ENCODE peak calls at places on chromosomes 12 and 14, in eight cellular contexts. U, C, Z, P, T, J, M and G are unnamed samples.
A peak's percentile ranks its signal among the peaks of the same experiment; 100 is the strongest.

GRCh38 chr14:65879218-65880009 is 466.9 kb downstream of the FUT8 start:
- DNase-seq in U (no peak), C (no peak), Z (no peak), P (no peak), T (peak; percentile 35), J (peak; percentile 3), M (peak; percentile 16), G (no peak)

GRCh38 chr14:34843011-34843554 is 32.1 kb downstream of the BAZ1A start:
- DNase-seq in U (no peak), C (no peak), Z (peak; percentile 36), P (peak; percentile 37), T (peak; percentile 43), J (peak; percentile 13), M (peak; percentile 67), G (no peak)

GRCh38 chr12:26251600-26251999 is 56.2 kb downstream of the SSPN start:
- DNase-seq in U (no peak), C (no peak), Z (no peak), P (no peak), T (no peak), J (no peak), M (no peak), G (no peak)

GRCh38 chr14:69652942-69653680 is 41.7 kb downstream of the SUSD6 start:
- DNase-seq in U (no peak), C (no peak), Z (peak; percentile 54), P (no peak), T (no peak), J (no peak), M (no peak), G (no peak)

GRCh38 chr12:13591488-13591887 is 389.9 kb downstream of the GRIN2B start:
- DNase-seq in U (no peak), C (no peak), Z (no peak), P (no peak), T (no peak), J (no peak), M (no peak), G (no peak)

GRCh38 chr12:99611117-99611516 is 36.4 kb upstream of the GARIN6 start:
- DNase-seq in U (no peak), C (no peak), Z (no peak), P (no peak), T (no peak), J (no peak), M (peak; percentile 70), G (no peak)

GRCh38 chr12:69388371-69388770 is 28.8 kb downstream of the YEATS4 start:
- DNase-seq in U (no peak), C (no peak), Z (no peak), P (peak; percentile 34), T (no peak), J (peak; percentile 50), M (peak; percentile 62), G (no peak)

GRCh38 chr12:109840349-109841073 is 7.3 kb upstream of the TRPV4 start:
- DNase-seq in U (no peak), C (no peak), Z (no peak), P (no peak), T (no peak), J (no peak), M (no peak), G (no peak)

GRCh38 chr12:130097798-130098255 is 64.4 kb upstream of the FZD10 start:
- DNase-seq in U (no peak), C (no peak), Z (no peak), P (no peak), T (no peak), J (no peak), M (no peak), G (no peak)

GRCh38 chr12:57230381-57231155 is 1.1 kb downstream of the SHMT2 start:
- DNase-seq in U (no peak), C (no peak), Z (no peak), P (no peak), T (no peak), J (no peak), M (no peak), G (no peak)

GRCh38 chr12:65663648-65664047 is 160.6 kb upstream of the HMGA2 start:
- DNase-seq in U (no peak), C (no peak), Z (no peak), P (no peak), T (no peak), J (no peak), M (peak; percentile 28), G (no peak)

GRCh38 chr12:7915911-7916403 is 20.0 kb downstream of the SLC2A3 start:
- DNase-seq in U (peak; percentile 25), C (no peak), Z (peak; percentile 46), P (no peak), T (no peak), J (no peak), M (no peak), G (no peak)

GRCh38 chr12:101793401-101793800 is 37.4 kb downstream of the GNPTAB start:
- DNase-seq in U (no peak), C (no peak), Z (no peak), P (peak; percentile 31), T (peak; percentile 80), J (no peak), M (peak; percentile 75), G (no peak)

GRCh38 chr12:49325606-49326005 is 2.6 kb downstream of the TROAP start:
- DNase-seq in U (no peak), C (no peak), Z (no peak), P (no peak), T (no peak), J (no peak), M (no peak), G (no peak)

GRCh38 chr12:8038659-8039114 is 6.2 kb downstream of the FOXJ2 start:
- DNase-seq in U (peak; percentile 69), C (peak; percentile 19), Z (peak; percentile 43), P (no peak), T (no peak), J (peak; percentile 15), M (peak; percentile 55), G (peak; percentile 61)

GRCh38 chr12:132444957-132445883 is 44.7 kb upstream of the FBRSL1 start:
- DNase-seq in U (no peak), C (peak; percentile 81), Z (peak; percentile 90), P (no peak), T (no peak), J (no peak), M (no peak), G (peak; percentile 50)

GRCh38 chr14:64506751-64507150 is 2.2 kb downstream of the ZBTB1 start:
- DNase-seq in U (no peak), C (no peak), Z (no peak), P (no peak), T (no peak), J (no peak), M (no peak), G (no peak)

GRCh38 chr14:68257969-68258368 is 438.4 kb downstream of the RAD51B start:
- DNase-seq in U (no peak), C (no peak), Z (no peak), P (no peak), T (no peak), J (no peak), M (no peak), G (no peak)

GRCh38 chr14:93648440-93649168 is 139.7 kb downstream of the PRIMA1 start:
- DNase-seq in U (peak; percentile 32), C (no peak), Z (peak; percentile 60), P (no peak), T (no peak), J (no peak), M (peak; percentile 2), G (no peak)

GRCh38 chr14:101520621-101521305 is 40.5 kb upstream of the DIO3 start:
- DNase-seq in U (no peak), C (no peak), Z (no peak), P (no peak), T (no peak), J (no peak), M (no peak), G (no peak)

GRCh38 chr12:29288031-29288430 is 92.9 kb downstream of the ERGIC2 start:
- DNase-seq in U (no peak), C (no peak), Z (no peak), P (no peak), T (no peak), J (no peak), M (no peak), G (no peak)

GRCh38 chr12:1122803-1123202 is 131.8 kb downstream of the ERC1 start:
- DNase-seq in U (no peak), C (peak; percentile 49), Z (no peak), P (no peak), T (no peak), J (no peak), M (peak; percentile 5), G (no peak)

GRCh38 chr12:78494911-78495310 is 369.7 kb upstream of the SYT1 start:
- DNase-seq in U (no peak), C (no peak), Z (no peak), P (peak; percentile 28), T (no peak), J (no peak), M (peak; percentile 42), G (no peak)

GRCh38 chr14:67738740-67739504 is 37.2 kb downstream of the RDH12 start:
- DNase-seq in U (no peak), C (no peak), Z (peak; percentile 13), P (peak; percentile 47), T (peak; percentile 59), J (peak; percentile 49), M (peak; percentile 94), G (no peak)

GRCh38 chr12:34402228-34402898 is 380.1 kb downstream of the ALG10 start:
- DNase-seq in U (no peak), C (peak; percentile 1), Z (no peak), P (no peak), T (no peak), J (no peak), M (no peak), G (peak; percentile 2)

GRCh38 chr12:113208041-113208934 is 13.0 kb upstream of the TPCN1 start:
- DNase-seq in U (no peak), C (peak; percentile 55), Z (peak; percentile 71), P (no peak), T (no peak), J (no peak), M (peak; percentile 36), G (no peak)

GRCh38 chr14:58898655-58899316 is 261.0 kb downstream of the DACT1 start:
- DNase-seq in U (no peak), C (no peak), Z (no peak), P (peak; percentile 95), T (peak; percentile 92), J (peak; percentile 71), M (peak; percentile 94), G (no peak)

GRCh38 chr12:75878382-75878720 is 153.2 kb downstream of the PHLDA1 start:
- DNase-seq in U (no peak), C (no peak), Z (no peak), P (no peak), T (peak; percentile 70), J (peak; percentile 33), M (no peak), G (no peak)

GRCh38 chr12:13288937-13289643 is 92.6 kb downstream of the EMP1 start:
- DNase-seq in U (no peak), C (no peak), Z (no peak), P (no peak), T (no peak), J (no peak), M (no peak), G (no peak)

GRCh38 chr12:104598342-104599271 is 141.9 kb downstream of the CHST11 start:
- DNase-seq in U (no peak), C (no peak), Z (no peak), P (no peak), T (no peak), J (no peak), M (no peak), G (no peak)

GRCh38 chr12:104682790-104683279 is 226.1 kb downstream of the CHST11 start:
- DNase-seq in U (no peak), C (peak; percentile 71), Z (peak; percentile 84), P (no peak), T (no peak), J (no peak), M (no peak), G (no peak)

GRCh38 chr14:105475916-105476845 is 1.6 kb downstream of the CRIP2 start:
- DNase-seq in U (no peak), C (no peak), Z (no peak), P (no peak), T (no peak), J (no peak), M (no peak), G (no peak)

GRCh38 chr14:105021656-105022275 is 883 bp upstream of the CDCA4 start:
- DNase-seq in U (peak; percentile 60), C (no peak), Z (peak; percentile 61), P (no peak), T (no peak), J (no peak), M (peak; percentile 57), G (no peak)